ENCODE peak calls at places on chromosomes 2 and 18, in eight cellular contexts. Q is HCT116, T is body of pancreas, P is IMR-90, H is spleen, S is gastrocnemius medialis, B is A549, A is endothelial cell of umbilical vein. Z is an unnamed sample.

GRCh38 chr18:23237524-23238151 is 102.4 kb downstream of the CABLES1 start:
- DNase-seq in Q (no peak), T (no peak), P (peak), H (peak), S (peak), B (no peak), A (peak), Z (peak)

GRCh38 chr2:130824492-130825061 is 12.1 kb upstream of the ARHGEF4 start:
- DNase-seq in Q (no peak), T (no peak), P (peak), H (no peak), S (no peak), B (peak), A (peak), Z (no peak)

GRCh38 chr2:139216435-139216834 is 436.2 kb upstream of the NXPH2 start:
- DNase-seq in Q (no peak), T (no peak), P (no peak), H (no peak), S (no peak), B (no peak), A (no peak), Z (no peak)

GRCh38 chr2:60945341-60945740 is 64.0 kb downstream of the REL start:
- DNase-seq in Q (no peak), T (no peak), P (no peak), H (no peak), S (no peak), B (no peak), A (no peak), Z (no peak)

GRCh38 chr18:13447621-13448020 is 229.1 kb downstream of the LDLRAD4 start:
- DNase-seq in Q (no peak), T (peak), P (peak), H (no peak), S (peak), B (peak), A (peak), Z (no peak)

GRCh38 chr2:101817488-101817887 is 120.0 kb downstream of the MAP4K4 start:
- DNase-seq in Q (no peak), T (no peak), P (no peak), H (no peak), S (no peak), B (no peak), A (no peak), Z (no peak)

GRCh38 chr2:6993230-6993640 is 76.0 kb downstream of the RNF144A start:
- DNase-seq in Q (no peak), T (peak), P (no peak), H (peak), S (peak), B (no peak), A (peak), Z (no peak)

GRCh38 chr18:43533371-43533770 is 256.1 kb upstream of the SYT4 start:
- DNase-seq in Q (no peak), T (no peak), P (no peak), H (no peak), S (no peak), B (no peak), A (no peak), Z (no peak)

GRCh38 chr2:70374616-70375015 is 72.7 kb upstream of the FAM136A start:
- DNase-seq in Q (no peak), T (no peak), P (no peak), H (no peak), S (no peak), B (no peak), A (no peak), Z (no peak)

GRCh38 chr2:170377469-170378207 is 199.7 kb downstream of the MYO3B start:
- DNase-seq in Q (no peak), T (no peak), P (no peak), H (no peak), S (no peak), B (no peak), A (no peak), Z (no peak)

GRCh38 chr18:9609190-9609589 is 5.2 kb downstream of the PPP4R1 start:
- DNase-seq in Q (no peak), T (no peak), P (no peak), H (no peak), S (no peak), B (no peak), A (no peak), Z (no peak)

GRCh38 chr2:201260302-201260800 is at the start of gene CASP8:
- DNase-seq in Q (no peak), T (no peak), P (peak), H (peak), S (peak), B (no peak), A (no peak), Z (no peak)

GRCh38 chr2:201261911-201262310 is 1.6 kb downstream of the CASP8 start:
- DNase-seq in Q (no peak), T (no peak), P (no peak), H (no peak), S (no peak), B (no peak), A (no peak), Z (no peak)

GRCh38 chr2:201259216-201259615 is 1.1 kb upstream of the CASP8 start:
- DNase-seq in Q (no peak), T (no peak), P (no peak), H (no peak), S (no peak), B (no peak), A (no peak), Z (no peak)

GRCh38 chr2:201262718-201263117 is 2.4 kb downstream of the CASP8 start:
- DNase-seq in Q (no peak), T (no peak), P (no peak), H (no peak), S (no peak), B (no peak), A (no peak), Z (no peak)

DNA sequence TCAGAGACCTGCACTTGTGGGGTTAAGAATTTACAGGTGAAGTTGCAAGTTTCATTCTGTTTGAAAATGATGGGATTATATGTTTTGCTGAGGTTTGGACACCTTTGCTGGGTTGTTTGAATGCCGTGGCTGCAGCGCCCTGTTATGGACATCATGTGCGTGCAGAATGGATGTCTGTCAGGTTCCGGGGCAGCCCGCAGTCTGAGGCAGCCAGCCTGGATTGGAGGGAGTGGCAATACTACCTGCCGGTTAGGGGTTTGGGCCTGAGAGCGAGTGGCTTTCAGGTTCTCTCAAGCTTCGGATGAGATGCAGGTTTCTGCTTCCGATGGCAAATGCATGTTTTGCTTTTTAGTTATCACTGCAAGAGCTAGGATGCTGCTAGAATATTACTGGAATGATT is 1.1 kb downstream of the CASP8 start:
- DNase-seq in Q (no peak), T (no peak), P (no peak), H (peak), S (no peak), B (no peak), A (no peak), Z (peak)
- TF ChIP-seq POLR2A in Q (no peak), T (no peak), P (no peak), H (no peak), S (no peak), B (no peak), A (no peak), Z (no peak)

GRCh38 chr2:213152888-213153287 is 1.5 kb upstream of the IKZF2 start:
- DNase-seq in Q (no peak), T (no peak), P (no peak), H (no peak), S (no peak), B (no peak), A (no peak), Z (no peak)
- H3K4me3 ChIP-seq in Q (no peak), T (no peak), P (peak), H (peak), S (peak), B (no peak), A (no peak), Z (peak)

GRCh38 chr2:171523969-171524401 is 1.7 kb downstream of the CYBRD1 start:
- DNase-seq in Q (no peak), T (no peak), P (peak), H (no peak), S (no peak), B (no peak), A (no peak), Z (no peak)
- TF ChIP-seq POLR2A in Q (no peak), T (no peak), P (no peak), H (no peak), S (no peak), B (no peak), A (no peak), Z (no peak)

DNA sequence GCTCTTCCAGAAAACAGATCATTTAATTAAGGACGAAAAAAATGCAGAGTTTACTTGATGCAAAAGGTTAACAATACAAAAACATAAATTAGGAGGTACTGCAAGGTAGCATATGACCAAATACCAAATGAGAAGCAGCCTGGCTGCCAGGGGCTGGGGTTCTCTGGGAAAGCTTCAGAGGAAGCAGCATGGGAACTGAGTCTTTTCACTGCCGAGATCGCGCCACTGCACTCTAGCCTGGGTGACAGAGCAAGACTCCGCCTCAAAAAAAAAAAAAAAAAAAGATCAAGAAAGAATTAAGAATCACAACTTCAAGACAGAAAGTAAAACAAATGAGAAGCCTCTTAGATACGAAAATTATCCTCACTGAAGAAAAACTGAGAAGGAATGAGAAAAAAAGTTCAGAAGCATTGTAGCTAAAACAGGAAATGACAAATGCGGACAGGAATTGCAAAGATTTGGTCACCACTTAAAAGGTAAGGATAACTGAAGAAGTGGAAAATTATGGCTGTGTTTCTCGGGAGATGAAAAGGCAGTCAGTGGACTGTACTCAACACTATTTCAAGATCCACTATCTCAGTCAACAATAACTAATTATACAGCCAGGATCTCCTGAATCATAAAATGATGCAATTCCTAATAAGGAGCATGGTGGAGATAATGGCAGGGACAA is 4.3 kb downstream of the SEPTIN10 start:
- DNase-seq in Q (peak), T (no peak), P (peak), H (no peak), S (no peak), B (no peak), A (peak), Z (no peak)
- H3K4me3 ChIP-seq in Q (peak), T (no peak), P (peak), H (no peak), S (peak), B (peak), A (peak), Z (no peak)